ENCODE peak calls at places on chromosomes 12 and 14, in nine cellular contexts. U is EL, E is transverse colon, I is iPS-NIHi11, N is NCI-H748 treated with DMSO at 0.1 percent for 48 hours, L is NCI-H2081, Y is body of pancreas, R is left cardiac atrium, K is AG04449. F is an unnamed sample.
A peak's percentile ranks its signal among the peaks of the same experiment; 100 is the strongest.

GRCh38 chr14:72142328-72142727 is 210.1 kb downstream of the RGS6 start:
- DNase-seq in K (no peak), L (no peak), I (no peak), E (no peak), R (no peak), U (no peak), N (peak; percentile 24), Y (no peak), F (no peak)

GRCh38 chr12:125256537-125256936 is 191.3 kb downstream of the AACS start:
- DNase-seq in N (no peak), E (no peak), U (no peak), K (no peak), R (no peak), L (no peak), Y (no peak), I (no peak), F (no peak)

GRCh38 chr12:3489057-3489456 is 1.9 kb upstream of the PRMT8 start:
- DNase-seq in L (no peak), N (no peak), U (peak; percentile 13), I (no peak), K (no peak), E (no peak), R (no peak), Y (no peak), F (no peak)

GRCh38 chr14:52350445-52350844 is 36.3 kb downstream of the PTGER2 start:
- DNase-seq in I (no peak), R (no peak), L (no peak), E (no peak), U (no peak), K (no peak), Y (no peak), N (no peak), F (no peak)

GRCh38 chr12:91272456-91273063 is 89.9 kb upstream of the DCN start:
- DNase-seq in L (no peak), K (no peak), I (peak; percentile 26), R (peak; percentile 67), Y (peak; percentile 28), N (no peak), E (peak; percentile 24), U (no peak), F (no peak)

GRCh38 chr12:162467-163307 is 51.3 kb downstream of the SLC6A12 start:
- DNase-seq in U (peak; percentile 24), E (no peak), L (no peak), R (no peak), I (peak; percentile 45), K (no peak), Y (no peak), N (peak; percentile 52), F (no peak)

GRCh38 chr12:91685917-91686316 is 459.7 kb downstream of the BTG1 start:
- DNase-seq in N (no peak), Y (no peak), I (no peak), L (no peak), U (no peak), E (no peak), R (no peak), K (no peak), F (no peak)

GRCh38 chr12:34304546-34304945 is 282.2 kb downstream of the ALG10 start:
- DNase-seq in U (no peak), L (no peak), R (no peak), E (no peak), N (no peak), K (no peak), I (no peak), Y (no peak), F (no peak)

GRCh38 chr14:52992236-52992635 is 41.4 kb upstream of the FERMT2 start:
- DNase-seq in U (no peak), N (no peak), R (no peak), L (no peak), E (no peak), Y (no peak), I (no peak), K (no peak), F (no peak)

GRCh38 chr14:31489680-31490079 is 1.8 kb upstream of the GPR33 start:
- DNase-seq in N (no peak), U (no peak), R (no peak), L (no peak), Y (no peak), I (no peak), E (no peak), K (no peak), F (no peak)

GRCh38 chr12:32047357-32047828 is 59.3 kb upstream of the BICD1 start:
- DNase-seq in N (no peak), K (no peak), I (no peak), R (no peak), Y (no peak), E (no peak), L (no peak), U (no peak), F (no peak)

GRCh38 chr12:124953689-124954405 is 35.1 kb downstream of the DHX37 start:
- DNase-seq in U (no peak), K (no peak), I (peak; percentile 12), L (no peak), Y (no peak), E (no peak), N (no peak), R (no peak), F (no peak)

F was measured in T-helper 1 cell.